ENCODE peak calls at places on chromosomes 6 and 20, in seven cellular contexts. S, F, H, V, P, Q and L are unnamed samples.

GRCh38 chr20:15297059-15297875 is 959.9 kb upstream of the FLRT3 start:
- ATAC-seq in S (no peak), F (no peak), H (no peak), V (peak; percentile 34), P (no peak), Q (no peak), L (no peak)

GRCh38 chr6:119040636-119041035 is 37.8 kb downstream of the FAM184A start:
- ATAC-seq in S (no peak), F (no peak), H (no peak), V (peak; percentile 63), P (no peak), Q (no peak), L (no peak)

GRCh38 chr6:132648828-132649227 is 10.2 kb downstream of the TAAR1 start:
- ATAC-seq in S (no peak), F (no peak), H (no peak), V (no peak), P (no peak), Q (no peak), L (no peak)

GRCh38 chr6:53465732-53466131 is 79.2 kb downstream of the GCLC start:
- ATAC-seq in S (no peak), F (peak; percentile 87), H (no peak), V (peak; percentile 15), P (no peak), Q (no peak), L (peak; percentile 49)

GRCh38 chr20:62629864-62630470 is 12.3 kb upstream of the SLCO4A1 start:
- ATAC-seq in S (no peak), F (no peak), H (no peak), V (no peak), P (no peak), Q (no peak), L (no peak)

GRCh38 chr6:119210596-119210995 is 132.1 kb upstream of the FAM184A start:
- ATAC-seq in S (no peak), F (no peak), H (no peak), V (no peak), P (no peak), Q (no peak), L (no peak)

GRCh38 chr20:48203252-48203651 is 418.0 kb upstream of the SULF2 start:
- ATAC-seq in S (no peak), F (no peak), H (no peak), V (no peak), P (no peak), Q (no peak), L (no peak)

GRCh38 chr20:45088247-45088646 is 12.7 kb downstream of the KCNS1 start:
- ATAC-seq in S (no peak), F (no peak), H (no peak), V (no peak), P (no peak), Q (no peak), L (no peak)

GRCh38 chr20:51480507-51481270 is 61.8 kb downstream of the NFATC2 start:
- ATAC-seq in S (no peak), F (no peak), H (peak; percentile 92), V (no peak), P (no peak), Q (no peak), L (no peak)

GRCh38 chr6:163048345-163048744 is 320.6 kb downstream of the PACRG start:
- ATAC-seq in S (no peak), F (no peak), H (no peak), V (no peak), P (no peak), Q (no peak), L (no peak)

GRCh38 chr6:145866449-145867401 is 52.1 kb upstream of the FBXO30 start:
- ATAC-seq in S (no peak), F (no peak), H (peak; percentile 57), V (no peak), P (no peak), Q (no peak), L (no peak)

GRCh38 chr20:34627458-34627857 is 49.4 kb downstream of the PIGU start:
- ATAC-seq in S (peak; percentile 40), F (no peak), H (no peak), V (no peak), P (no peak), Q (peak; percentile 80), L (no peak)

GRCh38 chr20:35700625-35701148 is 1.5 kb downstream of the ROMO1 start:
- ATAC-seq in S (no peak), F (no peak), H (no peak), V (no peak), P (no peak), Q (no peak), L (no peak)

GRCh38 chr20:35708502-35708901 is 9.3 kb downstream of the ROMO1 start:
- ATAC-seq in S (no peak), F (no peak), H (no peak), V (no peak), P (no peak), Q (no peak), L (no peak)

GRCh38 chr20:35702824-35703695 is 3.9 kb downstream of the ROMO1 start:
- ATAC-seq in S (no peak), F (no peak), H (no peak), V (no peak), P (no peak), Q (no peak), L (no peak)

GRCh38 chr20:35702051-35702823 is 3.0 kb downstream of the ROMO1 start:
- ATAC-seq in S (no peak), F (no peak), H (no peak), V (no peak), P (no peak), Q (no peak), L (no peak)

DNA sequence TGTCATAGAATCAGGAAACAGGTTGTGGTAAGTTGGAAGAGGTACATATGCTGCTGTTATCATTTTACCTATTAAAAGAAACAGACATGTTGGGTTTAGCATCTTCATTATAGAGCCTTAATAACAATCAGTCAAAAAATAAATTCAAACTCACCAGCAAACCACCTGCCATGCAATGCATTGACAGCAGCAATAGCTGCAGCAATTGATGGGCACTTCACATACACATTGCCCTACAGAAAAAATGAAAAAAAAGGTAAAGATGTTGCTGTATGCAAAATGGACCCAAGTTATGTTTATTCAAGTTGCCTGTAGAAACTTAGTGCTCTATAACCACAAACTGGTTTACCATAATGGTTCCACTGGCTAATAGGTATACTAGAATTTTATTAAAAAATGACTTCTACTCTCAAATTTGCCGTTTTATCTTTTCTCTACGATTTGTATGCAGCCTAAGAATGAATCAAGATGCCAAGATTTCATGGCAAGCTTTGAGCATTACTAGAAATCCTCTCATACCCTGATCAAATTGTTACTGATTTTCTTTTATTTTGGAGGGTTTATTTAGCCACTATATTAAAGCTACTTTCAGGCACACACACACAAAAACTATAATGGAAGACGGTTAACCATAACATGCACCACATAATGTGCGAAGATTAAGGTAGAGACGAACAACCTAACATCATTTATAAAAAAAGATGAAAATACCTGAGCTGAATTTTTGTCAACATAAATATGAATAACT is 5.5 kb downstream of the ROMO1 start:
- ATAC-seq in S (no peak), F (no peak), H (no peak), V (no peak), P (no peak), Q (no peak), L (no peak)
- TF ChIP-seq POLR2AphosphoS5 in S (peak; percentile 7), F (no peak), H (no peak), V (no peak), P (no peak), Q (no peak), L (no peak)

GRCh38 chr6:27176096-27176495 is 71.4 kb upstream of the PRSS16 start:
- ATAC-seq in S (no peak), F (no peak), H (no peak), V (no peak), P (no peak), Q (no peak), L (no peak)
- H3K4me3 ChIP-seq in S (no peak overlapping the region), F (no peak overlapping the region), H (peak overlapping the region; percentile 56), V (peak overlapping the region; percentile 70), P (peak overlapping the region; percentile 59), Q (peak overlapping the region; percentile 92), L (no peak overlapping the region)

DNA sequence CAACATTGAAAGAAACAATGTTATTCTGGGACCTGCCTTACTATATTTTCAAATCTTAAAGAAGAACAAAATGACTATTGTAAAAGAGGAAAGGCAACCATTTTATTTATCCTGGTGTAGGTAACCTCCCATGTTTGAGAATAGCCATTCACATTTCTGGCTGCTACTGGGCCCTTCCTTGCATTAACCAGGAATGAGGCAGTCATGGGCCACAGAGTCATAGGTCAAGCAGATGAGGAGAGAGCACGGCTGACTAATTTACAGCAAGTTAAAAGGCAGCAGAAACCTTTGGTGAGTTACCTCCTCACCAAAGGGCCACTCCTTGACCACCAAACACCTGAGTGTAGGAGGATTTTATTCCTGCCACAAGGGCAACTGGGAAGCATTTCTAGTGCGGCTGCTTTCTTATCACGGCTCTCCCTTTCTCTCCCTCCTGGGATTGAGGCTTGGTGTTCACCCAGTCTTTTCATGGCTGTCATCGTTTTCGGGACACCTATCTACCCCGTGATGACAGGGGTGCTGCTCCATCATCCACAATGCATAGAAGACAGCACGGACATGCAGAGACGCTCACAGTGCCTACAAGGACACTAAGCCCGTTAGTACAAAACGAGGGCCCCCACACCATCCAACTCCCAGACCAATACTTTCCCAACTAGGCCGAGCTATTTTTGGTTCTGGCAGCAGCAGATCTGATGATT is 4.4 kb upstream of the LAMA4 start:
- ATAC-seq in S (no peak), F (no peak), H (no peak), V (no peak), P (peak; percentile 5), Q (no peak), L (no peak)
- TF ChIP-seq POLR2AphosphoS5 in S (no peak), F (no peak), H (no peak), V (no peak), P (no peak), Q (no peak), L (no peak)

GRCh38 chr6:3114377-3114776 is 4.1 kb upstream of the BPHL start:
- ATAC-seq in S (no peak), F (no peak), H (no peak), V (no peak), P (no peak), Q (no peak), L (no peak)

GRCh38 chr6:3119040-3119723 is 671 bp downstream of the BPHL start:
- ATAC-seq in S (peak; percentile 64), F (peak; percentile 87), H (peak; percentile 56), V (peak; percentile 48), P (peak; percentile 49), Q (peak; percentile 63), L (peak; percentile 32)

GRCh38 chr6:3120765-3121089 is 2.2 kb downstream of the BPHL start:
- ATAC-seq in S (no peak), F (no peak), H (no peak), V (no peak), P (no peak), Q (no peak), L (no peak)

GRCh38 chr6:3118353-3119039 is at the start of gene BPHL:
- ATAC-seq in S (peak; percentile 95), F (peak; percentile 89), H (peak; percentile 97), V (peak; percentile 99), P (peak; percentile 94), Q (peak; percentile 97), L (peak; percentile 97)

DNA sequence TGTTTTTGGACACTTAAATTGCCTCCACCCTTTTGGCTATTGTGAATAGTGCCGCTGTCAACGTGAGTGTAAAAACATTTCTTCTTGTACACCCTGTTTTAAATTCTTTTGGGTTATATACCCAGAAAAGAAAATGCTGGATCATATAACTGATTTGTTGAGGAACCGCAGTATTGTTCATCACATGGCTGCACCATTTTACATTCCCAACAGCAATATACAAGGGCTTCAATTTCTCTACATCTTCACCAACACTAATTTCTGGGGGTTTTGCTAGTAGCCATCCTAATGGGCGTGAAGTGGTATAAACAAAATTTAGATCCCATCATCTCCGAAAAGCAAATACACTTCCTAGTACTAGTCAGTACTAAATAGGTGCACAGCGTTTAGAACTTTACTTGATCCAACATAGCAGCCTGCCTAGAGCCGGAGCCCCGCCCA is 579 bp upstream of the BPHL start:
- ATAC-seq in S (peak; percentile 13), F (peak; percentile 8), H (no peak), V (no peak), P (peak; percentile 16), Q (peak; percentile 16), L (no peak)
- H3K4me3 ChIP-seq in S (peak overlapping the region; percentile 76), F (peak overlapping the region; percentile 82), H (peak overlapping the region; percentile 87), V (peak overlapping the region; percentile 69), P (peak overlapping the region; percentile 99), Q (peak overlapping the region; percentile 72), L (peak overlapping the region; percentile 83)